ENCODE peak calls at places on chromosomes 12 and 14, in eight cellular contexts. H is lung; D is CD8-positive, alpha-beta T cell; Y is left lung; A is endothelial cell of umbilical vein; V is tibial artery; F is right lobe of liver; T is vagina. L is an unnamed sample.

GRCh38 chr12:118357327-118358007 is 15.2 kb downstream of the TAOK3 start:
- DNase-seq in H (peak), D (peak), Y (no peak), A (peak), V (no peak), F (no peak), T (no peak), L (no peak)

GRCh38 chr12:38389581-38389980 is 73.0 kb downstream of the ALG10B start:
- DNase-seq in H (no peak), D (no peak), Y (no peak), A (no peak), V (no peak), F (no peak), T (no peak), L (no peak)

GRCh38 chr14:36245223-36245622 is 68.7 kb upstream of the PTCSC3 start:
- DNase-seq in H (no peak), D (no peak), Y (no peak), A (no peak), V (no peak), F (no peak), T (no peak), L (no peak)

GRCh38 chr12:106840217-106840616 is 65.7 kb downstream of the RIC8B start:
- DNase-seq in H (no peak), D (no peak), Y (no peak), A (peak), V (no peak), F (no peak), T (no peak), L (no peak)

GRCh38 chr14:100392266-100392850 is 69.2 kb downstream of the SLC25A47 start:
- DNase-seq in H (no peak), D (no peak), Y (no peak), A (no peak), V (no peak), F (no peak), T (no peak), L (no peak)

GRCh38 chr14:57139173-57139572 is 129.5 kb downstream of the EXOC5 start:
- DNase-seq in H (no peak), D (no peak), Y (no peak), A (no peak), V (no peak), F (no peak), T (no peak), L (no peak)

GRCh38 chr14:52259452-52259851 is 8.0 kb upstream of the PTGDR start:
- DNase-seq in H (no peak), D (no peak), Y (no peak), A (no peak), V (no peak), F (no peak), T (no peak), L (no peak)

GRCh38 chr12:43396671-43397070 is 155.3 kb downstream of the ADAMTS20 start:
- DNase-seq in H (no peak), D (no peak), Y (no peak), A (no peak), V (no peak), F (no peak), T (no peak), L (no peak)

GRCh38 chr14:56491299-56492285 is 88.0 kb upstream of the TMEM260 start:
- DNase-seq in H (no peak), D (no peak), Y (no peak), A (peak), V (no peak), F (no peak), T (no peak), L (no peak)

GRCh38 chr12:15212877-15213276 is 8.3 kb downstream of the RERG start:
- DNase-seq in H (no peak), D (no peak), Y (no peak), A (no peak), V (no peak), F (no peak), T (no peak), L (no peak)

GRCh38 chr12:12254549-12254948 is 12.3 kb downstream of the LRP6 start:
- DNase-seq in H (no peak), D (no peak), Y (no peak), A (no peak), V (no peak), F (no peak), T (no peak), L (no peak)

GRCh38 chr14:21097616-21098133 is 780 bp downstream of the ZNF219 start:
- DNase-seq in H (no peak), D (no peak), Y (no peak), A (no peak), V (peak), F (no peak), T (no peak), L (no peak)

GRCh38 chr12:47082963-47083621 is 3.3 kb upstream of the AMIGO2 start:
- DNase-seq in H (no peak), D (no peak), Y (no peak), A (no peak), V (no peak), F (no peak), T (no peak), L (no peak)

GRCh38 chr14:72420749-72421452 is 473.0 kb downstream of the DPF3 start:
- DNase-seq in H (peak), D (peak), Y (peak), A (peak), V (peak), F (peak), T (no peak), L (peak)

GRCh38 chr12:28440209-28440608 is 250.0 kb downstream of the CCDC91 start:
- DNase-seq in H (no peak), D (no peak), Y (no peak), A (no peak), V (no peak), F (no peak), T (no peak), L (no peak)

GRCh38 chr12:42589465-42590323 is at the start of gene PRICKLE1:
- DNase-seq in H (no peak), D (no peak), Y (no peak), A (peak), V (no peak), F (peak), T (no peak), L (no peak)

GRCh38 chr14:88271205-88271604 is 51.9 kb downstream of the KCNK10 start:
- DNase-seq in H (no peak), D (no peak), Y (no peak), A (no peak), V (no peak), F (no peak), T (no peak), L (no peak)

GRCh38 chr12:70971395-70971794 is 50.9 kb upstream of the PTPRR start:
- DNase-seq in H (no peak), D (no peak), Y (no peak), A (no peak), V (no peak), F (no peak), T (no peak), L (no peak)

GRCh38 chr14:102565331-102565887 is 27.0 kb upstream of the RCOR1 start:
- DNase-seq in H (no peak), D (no peak), Y (peak), A (no peak), V (no peak), F (no peak), T (no peak), L (no peak)

GRCh38 chr14:64501326-64502171 is 2.1 kb downstream of the ZBTB25 start:
- DNase-seq in H (peak), D (no peak), Y (peak), A (peak), V (peak), F (peak), T (peak), L (no peak)

GRCh38 chr14:24095196-24096068 is 1.3 kb downstream of the PCK2 start:
- DNase-seq in H (peak), D (no peak), Y (peak), A (peak), V (peak), F (peak), T (no peak), L (peak)

GRCh38 chr12:82608706-82609105 is 78.0 kb upstream of the TMTC2 start:
- DNase-seq in H (no peak), D (no peak), Y (no peak), A (no peak), V (no peak), F (no peak), T (no peak), L (no peak)

GRCh38 chr12:6180300-6181051 is 19.7 kb upstream of the CD9 start:
- DNase-seq in H (peak), D (no peak), Y (peak), A (peak), V (peak), F (peak), T (no peak), L (no peak)

GRCh38 chr14:105913861-105914260 is 387.5 kb downstream of the TMEM121 start:
- DNase-seq in H (no peak), D (no peak), Y (no peak), A (no peak), V (peak), F (no peak), T (no peak), L (no peak)

GRCh38 chr14:95601650-95602049 is 66.8 kb downstream of the GLRX5 start:
- DNase-seq in H (no peak), D (no peak), Y (no peak), A (no peak), V (no peak), F (no peak), T (no peak), L (no peak)

GRCh38 chr14:89614009-89614691 is 197.1 kb upstream of the FOXN3 start:
- DNase-seq in H (no peak), D (no peak), Y (no peak), A (no peak), V (no peak), F (no peak), T (no peak), L (no peak)

GRCh38 chr12:85998074-85998473 is 124.0 kb downstream of the NTS start:
- DNase-seq in H (no peak), D (no peak), Y (no peak), A (no peak), V (no peak), F (no peak), T (no peak), L (no peak)

GRCh38 chr14:101948666-101949205 is 15.6 kb upstream of the DYNC1H1 start:
- DNase-seq in H (no peak), D (no peak), Y (no peak), A (no peak), V (no peak), F (peak), T (no peak), L (no peak)

GRCh38 chr12:105523164-105524057 is 192.9 kb downstream of the C12orf75 start:
- DNase-seq in H (peak), D (no peak), Y (peak), A (peak), V (peak), F (no peak), T (no peak), L (peak)

GRCh38 chr12:124743479-124744272 is 120.0 kb downstream of the SCARB1 start:
- DNase-seq in H (no peak), D (no peak), Y (no peak), A (no peak), V (no peak), F (no peak), T (no peak), L (no peak)

GRCh38 chr12:20832911-20833310 is 22.4 kb downstream of the SLCO1B3 start:
- DNase-seq in H (no peak), D (no peak), Y (no peak), A (no peak), V (no peak), F (no peak), T (no peak), L (no peak)

DNA sequence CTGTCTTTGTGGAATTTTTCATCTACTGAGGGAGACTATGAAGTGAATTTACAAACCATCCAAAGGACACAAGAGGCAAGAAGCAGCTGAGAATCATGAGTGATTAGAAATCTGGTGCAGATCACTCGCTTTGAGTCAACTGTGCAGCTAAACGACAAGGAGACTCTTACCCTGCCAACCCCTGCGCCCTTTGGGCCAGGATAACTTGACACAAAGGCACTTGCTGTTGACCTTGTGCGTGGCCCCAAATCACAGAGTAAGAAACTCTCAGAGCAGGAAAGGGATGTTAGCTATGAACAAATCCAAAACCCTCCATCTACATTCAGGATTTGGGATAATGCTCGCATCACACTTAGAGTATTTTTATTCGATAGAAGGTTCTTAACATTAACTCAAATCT is 11.5 kb upstream of the PARP11 start:
- DNase-seq in H (no peak), D (no peak), Y (no peak), A (no peak), V (no peak), F (no peak), T (no peak), L (no peak)
- H3K27ac ChIP-seq in H (no peak), D (no peak), Y (no peak), A (no peak), V (peak), F (no peak), T (peak), L (no peak)

GRCh38 chr12:2118481-2119255 is 65.9 kb downstream of the CACNA1C start:
- DNase-seq in H (no peak), D (no peak), Y (no peak), A (no peak), V (peak), F (no peak), T (no peak), L (no peak)

GRCh38 chr12:2120982-2121758 is 68.4 kb downstream of the CACNA1C start:
- DNase-seq in H (no peak), D (no peak), Y (no peak), A (no peak), V (peak), F (no peak), T (no peak), L (no peak)

GRCh38 chr12:2117541-2117940 is 64.8 kb downstream of the CACNA1C start:
- DNase-seq in H (no peak), D (no peak), Y (no peak), A (no peak), V (peak), F (no peak), T (no peak), L (no peak)

GRCh38 chr12:2118061-2118460 is 65.3 kb downstream of the CACNA1C start:
- DNase-seq in H (no peak), D (no peak), Y (no peak), A (no peak), V (peak), F (no peak), T (no peak), L (no peak)

GRCh38 chr12:2119266-2119665 is 66.5 kb downstream of the CACNA1C start:
- DNase-seq in H (no peak), D (no peak), Y (no peak), A (no peak), V (peak), F (no peak), T (no peak), L (no peak)
- H3K27ac ChIP-seq in H (no peak), D (no peak), Y (no peak), A (no peak), V (peak), F (no peak), T (peak), L (no peak)

GRCh38 chr12:4499186-4499585 is 39.5 kb upstream of the RAD51AP1 start:
- DNase-seq in H (no peak), D (no peak), Y (no peak), A (no peak), V (no peak), F (no peak), T (no peak), L (no peak)
- H3K27ac ChIP-seq in H (no peak), D (no peak), Y (no peak), A (no peak), V (no peak), F (no peak), T (no peak), L (no peak)

DNA sequence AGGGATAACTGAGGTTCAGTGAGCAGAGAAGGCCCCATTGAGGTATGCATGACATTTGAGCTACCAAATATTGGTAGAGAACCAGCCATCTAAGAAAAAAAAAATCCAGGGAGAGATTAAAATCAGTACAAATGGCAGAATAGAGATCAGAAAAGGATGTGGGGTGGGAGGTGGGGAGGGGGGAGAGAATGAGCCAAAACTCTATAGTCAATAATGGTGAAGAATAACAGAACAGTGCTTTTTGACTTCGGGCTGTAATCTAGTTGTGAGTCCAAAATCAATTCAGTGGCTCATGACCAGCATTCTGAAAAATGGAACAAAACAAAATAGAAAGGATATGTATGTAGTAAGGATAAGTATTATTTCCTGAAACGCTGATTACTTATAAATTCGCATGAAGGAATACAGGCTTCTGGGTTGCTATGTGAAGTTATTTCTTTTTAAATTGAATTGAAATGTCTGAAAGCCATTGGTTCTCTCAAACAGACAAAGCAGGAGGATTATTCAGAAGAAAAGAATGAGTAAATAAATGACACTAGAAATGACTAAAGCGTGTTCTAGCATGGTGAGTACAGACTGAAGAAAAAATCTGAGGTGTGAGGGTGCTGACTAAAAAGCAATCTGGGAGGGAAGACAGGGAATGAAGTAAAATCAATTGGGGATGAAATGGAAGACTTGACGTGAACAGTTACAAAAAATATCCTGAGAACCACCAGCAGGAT is 72.4 kb downstream of the ATP2B1 start:
- DNase-seq in H (no peak), D (no peak), Y (no peak), A (no peak), V (no peak), F (no peak), T (no peak), L (no peak)
- H3K27ac ChIP-seq in H (no peak), D (no peak), Y (no peak), A (no peak), V (no peak), F (no peak), T (no peak), L (no peak)

DNA sequence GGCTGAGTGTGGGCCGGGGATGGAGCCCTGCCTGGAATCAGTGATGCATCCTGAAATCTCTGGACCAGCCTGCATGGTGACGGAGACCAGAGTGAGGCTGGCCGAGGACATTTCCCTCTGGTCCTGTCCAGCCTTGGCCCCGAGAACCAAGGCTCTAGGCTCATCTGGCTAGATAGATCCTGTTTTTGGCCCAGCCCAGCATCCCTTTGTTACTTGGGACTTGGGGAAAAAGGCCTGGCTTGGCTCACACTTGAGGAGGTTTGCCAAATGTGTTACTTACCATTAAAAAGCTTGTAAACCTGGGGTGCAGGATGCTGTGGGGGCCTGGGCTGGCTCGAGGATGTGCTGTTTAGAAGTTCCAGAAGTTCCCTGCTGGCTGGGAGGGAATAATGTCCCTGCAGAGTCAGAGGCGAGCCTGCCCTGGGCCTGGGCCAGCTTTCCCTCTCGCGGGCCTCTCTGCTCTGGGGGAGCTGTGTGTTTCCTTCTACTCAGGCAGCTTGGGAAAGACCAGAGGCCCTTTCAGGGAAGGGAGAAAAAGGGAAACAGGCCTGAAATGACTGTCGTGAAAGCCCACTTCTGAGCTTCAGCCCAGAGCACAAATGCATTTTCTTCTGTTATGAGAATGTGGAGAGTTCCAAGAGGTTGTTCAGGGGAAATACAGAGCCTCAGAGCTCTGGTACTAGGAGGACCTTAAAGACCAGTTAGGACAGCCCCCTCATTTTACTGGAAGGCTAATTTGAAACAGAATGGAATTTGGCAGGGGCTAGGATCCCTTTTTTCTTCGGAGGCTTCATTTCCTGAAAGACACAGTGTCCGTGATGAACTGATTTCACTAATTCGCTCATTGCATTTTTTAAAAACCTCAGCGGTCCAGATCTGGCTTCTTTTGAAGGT is 47.2 kb upstream of the CTDSP2 start:
- DNase-seq in H (peak), D (no peak), Y (peak), A (peak), V (peak), F (peak), T (peak), L (peak)
- H3K27ac ChIP-seq in H (peak), D (no peak), Y (peak), A (no peak), V (peak), F (peak), T (peak), L (peak)